ENCODE peak calls at places on chromosomes 13 and 19, in six cellular contexts. C is body of pancreas, I is tibial nerve, Q is A549, M is lower leg skin, J is IMR-90. X is an unnamed sample.
A peak's percentile ranks its signal among the peaks of the same experiment; 100 is the strongest.

GRCh38 chr19:35153701-35154534 is 617 bp upstream of the FXYD5 start:
- DNase-seq in C (no peak), I (no peak), Q (peak; percentile 71), M (no peak), J (no peak), X (peak; percentile 91)

GRCh38 chr19:17243854-17244617 is 1.7 kb downstream of the NR2F6 start:
- DNase-seq in C (peak; percentile 64), I (peak; percentile 59), Q (peak; percentile 68), M (no peak), J (peak; percentile 20), X (no peak)

GRCh38 chr19:33252418-33252962 is 26.8 kb upstream of the SLC7A10 start:
- DNase-seq in C (no peak), I (no peak), Q (no peak), M (no peak), J (no peak), X (peak; percentile 63)

GRCh38 chr13:41935501-41935900 is 25.4 kb downstream of the VWA8 start:
- DNase-seq in C (no peak), I (no peak), Q (no peak), M (no peak), J (no peak), X (no peak)

GRCh38 chr13:27962128-27962841 is 6.8 kb downstream of the CDX2 start:
- DNase-seq in C (no peak), I (no peak), Q (no peak), M (no peak), J (no peak), X (no peak)

GRCh38 chr13:97026759-97027555 is 32.7 kb upstream of the OXGR1 start:
- DNase-seq in C (no peak), I (no peak), Q (no peak), M (no peak), J (no peak), X (no peak)

GRCh38 chr13:34086281-34086680 is 268.3 kb downstream of the RFC3 start:
- DNase-seq in C (no peak), I (no peak), Q (no peak), M (no peak), J (no peak), X (no peak)

GRCh38 chr19:14409157-14410053 is 9.7 kb downstream of the DDX39A start:
- DNase-seq in C (no peak), I (no peak), Q (no peak), M (no peak), J (no peak), X (no peak)

GRCh38 chr13:44276061-44276460 is 97.6 kb upstream of the SERP2 start:
- DNase-seq in C (no peak), I (no peak), Q (no peak), M (no peak), J (no peak), X (no peak)

GRCh38 chr13:32403108-32403507 is 24.8 kb downstream of the N4BP2L1 start:
- DNase-seq in C (no peak), I (no peak), Q (no peak), M (no peak), J (no peak), X (no peak)

GRCh38 chr19:2848625-2849024 is 7.3 kb downstream of the ZNF555 start:
- DNase-seq in C (no peak), I (no peak), Q (no peak), M (no peak), J (peak; percentile 41), X (no peak)

GRCh38 chr19:37551123-37551993 is 43.2 kb downstream of the ZNF571 start:
- DNase-seq in C (no peak), I (no peak), Q (no peak), M (no peak), J (peak; percentile 44), X (no peak)

DNA sequence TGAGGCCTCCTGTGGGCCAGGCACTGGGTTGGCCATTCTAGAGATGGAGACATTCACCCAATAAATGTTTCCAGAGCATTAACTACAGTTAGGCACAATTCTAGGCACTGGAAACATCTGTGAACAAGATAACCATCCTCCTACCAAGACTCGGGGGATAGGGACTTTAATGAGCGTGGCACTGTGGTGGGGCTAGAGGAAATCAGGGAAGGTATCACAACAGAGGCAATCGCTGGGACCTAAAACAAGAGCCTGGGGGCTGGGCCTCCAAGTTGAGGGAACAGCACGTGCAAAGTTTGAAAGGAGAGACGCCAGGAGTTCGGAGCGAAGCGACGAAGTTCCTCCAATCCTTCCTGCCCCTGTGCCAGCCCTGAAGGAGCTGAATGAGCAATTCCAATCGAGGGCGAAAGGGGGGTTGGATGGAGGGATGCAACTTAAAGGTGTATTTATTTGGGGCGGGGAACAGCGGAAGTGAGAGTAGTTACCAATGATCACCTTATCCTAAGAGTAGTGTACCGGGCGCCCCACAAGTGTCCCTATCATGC is 768 bp upstream of the POLD1 start:
- DNase-seq in C (no peak), I (no peak), Q (no peak), M (no peak), J (no peak), X (no peak)
- TF ChIP-seq POLR2A in C (no peak), I (no peak), Q (no peak), M (no peak), J (no peak), X (no peak)

DNA sequence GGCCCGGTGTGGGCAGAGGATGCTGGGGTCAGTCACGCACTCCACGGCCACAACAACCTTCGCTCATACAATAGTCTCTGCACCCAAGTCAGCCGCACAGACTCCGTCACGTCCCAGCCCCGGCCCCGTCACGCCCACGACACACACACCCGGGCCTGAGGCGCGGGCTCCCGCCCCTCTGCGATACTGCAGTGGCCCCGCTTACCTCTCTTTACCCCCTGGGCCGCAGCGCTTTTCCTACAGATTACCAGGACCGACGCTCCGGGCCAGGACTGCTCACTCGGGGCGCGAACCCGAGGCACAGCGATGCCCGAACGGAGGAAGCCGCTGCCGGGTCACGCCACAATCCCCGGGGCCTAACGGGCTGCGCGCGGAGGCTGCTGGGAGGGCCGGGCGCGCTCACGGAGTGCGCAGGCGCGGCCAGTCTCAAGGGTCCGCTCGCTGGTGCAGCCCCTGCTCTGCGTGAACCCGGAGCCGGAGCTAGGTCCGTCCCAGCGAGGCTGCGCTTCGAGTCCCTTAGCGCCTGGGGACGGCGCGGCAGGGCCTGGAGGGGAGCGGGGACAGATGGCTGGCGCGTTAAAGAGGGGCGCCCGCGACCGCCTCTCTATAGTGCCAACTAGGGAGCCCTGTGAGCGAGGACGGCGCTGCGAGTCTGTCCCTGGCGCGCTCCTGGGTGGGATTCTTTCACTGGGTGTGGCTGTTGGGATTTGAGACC is at the start of gene ZFP82:
- DNase-seq in C (peak; percentile 69), I (peak; percentile 53), Q (peak; percentile 89), M (peak; percentile 22), J (peak; percentile 68), X (peak; percentile 94)
- TF ChIP-seq POLR2A in C (peak; percentile 58), I (no peak), Q (peak; percentile 59), M (no peak), J (no peak), X (no peak)

GRCh38 chr19:47514151-47514868 is 553 bp downstream of the NAPA start:
- DNase-seq in C (peak; percentile 25), I (no peak), Q (no peak), M (no peak), J (no peak), X (peak; percentile 82)

GRCh38 chr19:47512948-47513319 is 1.9 kb downstream of the NAPA start:
- DNase-seq in C (no peak), I (no peak), Q (no peak), M (no peak), J (no peak), X (no peak)

GRCh38 chr19:47512183-47512947 is 2.5 kb downstream of the NAPA start:
- DNase-seq in C (peak; percentile 92), I (no peak), Q (peak; percentile 34), M (peak; percentile 80), J (peak; percentile 52), X (no peak)

GRCh38 chr19:47518139-47518538 is 3.3 kb upstream of the NAPA start:
- DNase-seq in C (no peak), I (no peak), Q (no peak), M (no peak), J (no peak), X (no peak)

DNA sequence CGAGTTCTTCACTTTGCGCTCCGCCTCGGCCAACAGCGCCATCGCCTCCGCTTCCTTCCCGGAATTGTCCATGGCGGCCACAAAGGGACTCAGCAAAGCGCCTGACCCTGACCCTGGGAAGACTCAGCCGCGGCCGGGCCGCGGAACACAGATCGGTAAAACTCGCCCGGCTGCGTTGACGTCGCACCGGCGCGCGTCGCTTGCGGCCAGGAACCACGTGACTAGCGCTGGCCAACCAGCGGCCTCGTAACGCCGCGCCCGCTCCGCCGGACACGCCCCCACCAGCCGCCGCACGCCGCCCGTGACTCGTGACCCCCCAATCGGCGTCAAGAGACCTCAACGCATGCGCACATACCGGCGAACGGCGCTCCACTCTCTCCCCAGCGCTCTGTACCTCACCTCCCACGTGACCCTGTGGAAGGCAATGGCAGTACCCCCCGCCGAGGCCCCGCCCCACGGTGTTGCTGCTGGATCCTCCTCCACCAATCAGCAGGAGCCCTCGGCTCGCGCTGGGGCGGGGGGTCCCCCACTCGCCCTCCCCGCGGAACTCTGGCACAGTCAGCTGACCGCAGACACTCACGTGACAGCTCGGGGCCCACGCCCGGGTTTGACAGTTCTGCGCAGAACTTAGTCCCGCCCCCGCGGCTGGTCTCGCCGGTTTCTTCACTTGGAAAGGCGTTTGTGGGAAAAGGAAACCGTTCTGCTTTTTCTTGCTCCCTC is at the start of gene NAPA:
- DNase-seq in C (peak; percentile 100), I (peak; percentile 100), Q (peak; percentile 100), M (peak; percentile 100), J (peak; percentile 100), X (peak; percentile 100)
- TF ChIP-seq POLR2A in C (peak; percentile 95), I (peak; percentile 89), Q (peak; percentile 67), M (no peak), J (peak; percentile 96), X (peak; percentile 60)

GRCh38 chr19:45792482-45793177 is at the start of gene DMWD:
- DNase-seq in C (peak; percentile 100), I (peak; percentile 100), Q (peak; percentile 99), M (peak; percentile 99), J (peak; percentile 98), X (peak; percentile 99)
- TF ChIP-seq POLR2A in C (peak; percentile 40), I (peak; percentile 67), Q (peak; percentile 86), M (no peak), J (peak; percentile 88), X (no peak)

GRCh38 chr13:99086149-99086868 is 108.4 kb upstream of the DOCK9 start:
- DNase-seq in C (peak; percentile 62), I (no peak), Q (peak; percentile 43), M (no peak), J (peak; percentile 47), X (peak; percentile 95)
- TF ChIP-seq POLR2A in C (peak; percentile 7), I (no peak), Q (peak; percentile 87), M (no peak), J (no peak), X (no peak)

X was measured in spleen.